ENCODE peak calls at places on chromosomes 3 and 15, in ten cellular contexts. E, B, F, V, U, A, W, S, H and P are unnamed samples.

GRCh38 chr3:134056464-134056891 is 26.8 kb upstream of the SLCO2A1 start:
- DNase-seq in E (no peak), B (no peak), F (no peak), V (no peak), U (no peak), A (no peak), W (no peak), S (no peak), H (no peak), P (no peak)

GRCh38 chr3:51908026-51908425 is 4.9 kb upstream of the IQCF1 start:
- DNase-seq in E (no peak), B (no peak), F (no peak), V (no peak), U (no peak), A (no peak), W (no peak), S (no peak), H (no peak), P (no peak)

GRCh38 chr15:39417766-39418165 is 163.1 kb upstream of the THBS1 start:
- DNase-seq in E (no peak), B (no peak), F (no peak), V (no peak), U (no peak), A (no peak), W (peak; percentile 4), S (no peak), H (no peak), P (no peak)

GRCh38 chr3:149898771-149899170 is 71.9 kb downstream of the PFN2 start:
- DNase-seq in E (no peak), B (no peak), F (no peak), V (no peak), U (no peak), A (no peak), W (no peak), S (no peak), H (no peak), P (peak; percentile 36)

GRCh38 chr15:101807345-101807945 is 4.1 kb downstream of the OR4F6 start:
- DNase-seq in E (no peak), B (no peak), F (no peak), V (no peak), U (no peak), A (no peak), W (no peak), S (no peak), H (no peak), P (peak; percentile 36)

GRCh38 chr3:122074621-122075265 is 19.6 kb downstream of the CD86 start:
- DNase-seq in E (no peak), B (peak; percentile 61), F (no peak), V (no peak), U (no peak), A (no peak), W (no peak), S (peak; percentile 51), H (no peak), P (no peak)

GRCh38 chr3:2822611-2823010 is 287.6 kb downstream of the IL5RA start:
- DNase-seq in E (no peak), B (no peak), F (no peak), V (no peak), U (no peak), A (no peak), W (no peak), S (no peak), H (no peak), P (no peak)

GRCh38 chr3:62525276-62525675 is 151.9 kb upstream of the FEZF2 start:
- DNase-seq in E (no peak), B (no peak), F (no peak), V (no peak), U (no peak), A (no peak), W (no peak), S (no peak), H (no peak), P (no peak)

GRCh38 chr3:132421832-132422231 is 4.5 kb downstream of the DNAJC13 start:
- DNase-seq in E (no peak), B (no peak), F (no peak), V (no peak), U (no peak), A (no peak), W (no peak), S (no peak), H (no peak), P (no peak)

GRCh38 chr15:79523266-79523665 is 91.1 kb downstream of the MINAR1 start:
- DNase-seq in E (no peak), B (no peak), F (no peak), V (peak; percentile 7), U (no peak), A (no peak), W (no peak), S (no peak), H (no peak), P (no peak)

GRCh38 chr3:105606052-105606451 is 239.3 kb downstream of the ALCAM start:
- DNase-seq in E (no peak), B (no peak), F (no peak), V (no peak), U (no peak), A (no peak), W (no peak), S (no peak), H (no peak), P (no peak)

GRCh38 chr3:14371573-14372474 is 30.6 kb upstream of the SLC6A6 start:
- DNase-seq in E (no peak), B (peak; percentile 85), F (no peak), V (no peak), U (peak; percentile 53), A (peak; percentile 83), W (peak; percentile 50), S (peak; percentile 22), H (no peak), P (peak; percentile 51)

GRCh38 chr3:85572426-85572825 is 613.6 kb downstream of the CADM2 start:
- DNase-seq in E (no peak), B (no peak), F (no peak), V (no peak), U (no peak), A (no peak), W (no peak), S (no peak), H (no peak), P (no peak)

GRCh38 chr3:29950232-29950631 is 656.2 kb upstream of the TGFBR2 start:
- DNase-seq in E (no peak), B (no peak), F (no peak), V (no peak), U (no peak), A (no peak), W (no peak), S (no peak), H (no peak), P (no peak)

GRCh38 chr3:38649500-38650247 is at the start of gene SCN5A:
- DNase-seq in E (peak; percentile 33), B (peak; percentile 67), F (no peak), V (no peak), U (peak; percentile 69), A (no peak), W (peak; percentile 67), S (peak; percentile 10), H (peak; percentile 14), P (no peak)

GRCh38 chr3:140898340-140899180 is 43.1 kb upstream of the SLC25A36 start:
- DNase-seq in E (no peak), B (no peak), F (peak; percentile 2), V (no peak), U (no peak), A (peak; percentile 64), W (peak; percentile 81), S (no peak), H (no peak), P (peak; percentile 60)

GRCh38 chr3:132004571-132004970 is 30.2 kb downstream of the CPNE4 start:
- DNase-seq in E (no peak), B (no peak), F (no peak), V (no peak), U (no peak), A (no peak), W (peak; percentile 1), S (no peak), H (no peak), P (no peak)